ENCODE peak calls at places on chromosomes 16 and 17, in five cellular contexts. One of them, this sample, is unnamed.

GRCh38 chr17:17685775-17686291 is 4.6 kb downstream of the RAI1 start:
- DNase-seq in EH: peak
- DNase-seq in activated naive CD4-positive, alpha-beta T cell treated with anti-CD3 and anti-CD28 coated beads for 36 hours: peak
- DNase-seq in type B pancreatic cell: no peak
- DNase-seq in HFFc6: peak
- DNase-seq in this sample: no peak

GRCh38 chr17:28112199-28112995 is 69.9 kb downstream of the NLK start:
- DNase-seq in HFFc6: peak
- DNase-seq in type B pancreatic cell: no peak
- DNase-seq in activated naive CD4-positive, alpha-beta T cell treated with anti-CD3 and anti-CD28 coated beads for 36 hours: no peak
- DNase-seq in EH: peak
- DNase-seq in this sample: no peak

GRCh38 chr16:68084504-68085258 is 489 bp upstream of the NFATC3 start:
- DNase-seq in HFFc6: peak
- DNase-seq in activated naive CD4-positive, alpha-beta T cell treated with anti-CD3 and anti-CD28 coated beads for 36 hours: peak
- DNase-seq in EH: peak
- DNase-seq in type B pancreatic cell: peak
- DNase-seq in this sample: peak

GRCh38 chr17:3556239-3556904 is 1.2 kb downstream of the TRPV3 start:
- DNase-seq in activated naive CD4-positive, alpha-beta T cell treated with anti-CD3 and anti-CD28 coated beads for 36 hours: no peak
- DNase-seq in type B pancreatic cell: no peak
- DNase-seq in HFFc6: no peak
- DNase-seq in EH: no peak
- DNase-seq in this sample: no peak

GRCh38 chr16:12613131-12613991 is 190.3 kb downstream of the CPPED1 start:
- DNase-seq in activated naive CD4-positive, alpha-beta T cell treated with anti-CD3 and anti-CD28 coated beads for 36 hours: peak
- DNase-seq in type B pancreatic cell: no peak
- DNase-seq in HFFc6: peak
- DNase-seq in EH: peak
- DNase-seq in this sample: no peak

GRCh38 chr17:7102421-7102820 is 12.2 kb downstream of the ASGR2 start:
- DNase-seq in EH: no peak
- DNase-seq in type B pancreatic cell: no peak
- DNase-seq in HFFc6: no peak
- DNase-seq in activated naive CD4-positive, alpha-beta T cell treated with anti-CD3 and anti-CD28 coated beads for 36 hours: no peak
- DNase-seq in this sample: no peak

GRCh38 chr16:50323335-50324011 is 45.3 kb downstream of the BRD7 start:
- DNase-seq in EH: peak
- DNase-seq in activated naive CD4-positive, alpha-beta T cell treated with anti-CD3 and anti-CD28 coated beads for 36 hours: no peak
- DNase-seq in type B pancreatic cell: no peak
- DNase-seq in HFFc6: peak
- DNase-seq in this sample: no peak

GRCh38 chr17:34579017-34579946 is at the start of gene TMEM132E:
- DNase-seq in activated naive CD4-positive, alpha-beta T cell treated with anti-CD3 and anti-CD28 coated beads for 36 hours: no peak
- DNase-seq in EH: peak
- DNase-seq in HFFc6: no peak
- DNase-seq in type B pancreatic cell: no peak
- DNase-seq in this sample: peak

GRCh38 chr17:78884876-78885667 is 17.9 kb downstream of the CEP295NL start:
- DNase-seq in HFFc6: no peak
- DNase-seq in EH: no peak
- DNase-seq in type B pancreatic cell: no peak
- DNase-seq in activated naive CD4-positive, alpha-beta T cell treated with anti-CD3 and anti-CD28 coated beads for 36 hours: no peak
- DNase-seq in this sample: no peak

GRCh38 chr16:73043828-73044493 is 4.0 kb downstream of the ZFHX3 start:
- DNase-seq in EH: peak
- DNase-seq in HFFc6: peak
- DNase-seq in activated naive CD4-positive, alpha-beta T cell treated with anti-CD3 and anti-CD28 coated beads for 36 hours: no peak
- DNase-seq in type B pancreatic cell: no peak
- DNase-seq in this sample: no peak

This sample was measured in iPS-NIHi11.